ENCODE peak calls at places on chromosome X, in six cellular contexts. F is GM13976, V is astrocyte of the spinal cord, W is foreskin keratinocyte, X is kidney epithelial cell, Y is GM10248. Z is an unnamed sample.

GRCh38 chrX:40960041-40960440 is 125.2 kb upstream of the USP9X start:
- DNase-seq in V (no peak), Y (no peak), W (no peak), X (no peak), F (no peak), Z (no peak)

GRCh38 chrX:49308604-49309269 is 5.3 kb downstream of the GAGE10 start:
- DNase-seq in X (no peak), Y (no peak), V (peak; percentile 8), W (peak; percentile 1), F (no peak), Z (peak; percentile 28)

GRCh38 chrX:16658284-16658683 is 8.3 kb downstream of the S100G start:
- DNase-seq in Y (no peak), V (peak; percentile 61), F (no peak), W (peak; percentile 65), X (no peak), Z (no peak)

GRCh38 chrX:80430826-80431501 is 10.7 kb downstream of the TENT5D start:
- DNase-seq in F (peak; percentile 0), X (no peak), V (no peak), W (no peak), Y (no peak), Z (peak; percentile 11)

GRCh38 chrX:80751456-80751855 is 58.2 kb downstream of the BRWD3 start:
- DNase-seq in X (no peak), Y (no peak), F (no peak), W (no peak), V (no peak), Z (no peak)

GRCh38 chrX:68462653-68463052 is 29.4 kb upstream of the OPHN1 start:
- DNase-seq in X (no peak), F (no peak), V (peak; percentile 38), Y (no peak), W (peak; percentile 37), Z (peak; percentile 34)

GRCh38 chrX:105972690-105973386 is 65.7 kb downstream of the SERPINA7 start:
- DNase-seq in X (no peak), W (no peak), F (no peak), Y (no peak), V (no peak), Z (no peak)

GRCh38 chrX:69068295-69069085 is 96.8 kb downstream of the PJA1 start:
- DNase-seq in W (no peak), Y (no peak), F (no peak), V (no peak), X (no peak), Z (no peak)

GRCh38 chrX:75968293-75968692 is 183.2 kb upstream of the MAGEE2 start:
- DNase-seq in Y (no peak), X (no peak), W (no peak), F (no peak), V (no peak), Z (peak; percentile 36)

GRCh38 chrX:2841511-2841910 is 12.8 kb downstream of the GYG2 start:
- DNase-seq in F (no peak), Y (no peak), X (no peak), V (peak; percentile 45), W (no peak), Z (no peak)

GRCh38 chrX:103686199-103687072 is at the start of gene MORF4L2:
- DNase-seq in V (peak; percentile 99), Y (peak; percentile 69), F (peak; percentile 66), X (peak; percentile 92), W (peak; percentile 98), Z (peak; percentile 93)

GRCh38 chrX:154799554-154800348 is 5.5 kb downstream of the MPP1 start:
- DNase-seq in W (no peak), X (no peak), V (peak; percentile 35), F (no peak), Y (no peak), Z (peak; percentile 9)

GRCh38 chrX:6041630-6042029 is 187.0 kb downstream of the NLGN4X start:
- DNase-seq in X (no peak), V (peak; percentile 39), Y (no peak), F (no peak), W (peak; percentile 68), Z (no peak)

GRCh38 chrX:7102119-7102518 is 45.4 kb upstream of the STS start:
- DNase-seq in X (no peak), W (no peak), Y (no peak), V (no peak), F (no peak), Z (no peak)

GRCh38 chrX:46573896-46574336 is 351 bp downstream of the CHST7 start:
- DNase-seq in Y (peak; percentile 48), W (peak; percentile 51), X (no peak), F (peak; percentile 59), V (peak; percentile 56), Z (peak; percentile 75)

GRCh38 chrX:72381439-72382198 is 75.9 kb upstream of the CITED1 start:
- DNase-seq in F (no peak), V (no peak), W (no peak), Y (no peak), X (no peak), Z (no peak)

GRCh38 chrX:72387247-72387646 is 81.5 kb upstream of the CITED1 start:
- DNase-seq in Y (no peak), V (no peak), X (no peak), W (no peak), F (no peak), Z (no peak)

DNA sequence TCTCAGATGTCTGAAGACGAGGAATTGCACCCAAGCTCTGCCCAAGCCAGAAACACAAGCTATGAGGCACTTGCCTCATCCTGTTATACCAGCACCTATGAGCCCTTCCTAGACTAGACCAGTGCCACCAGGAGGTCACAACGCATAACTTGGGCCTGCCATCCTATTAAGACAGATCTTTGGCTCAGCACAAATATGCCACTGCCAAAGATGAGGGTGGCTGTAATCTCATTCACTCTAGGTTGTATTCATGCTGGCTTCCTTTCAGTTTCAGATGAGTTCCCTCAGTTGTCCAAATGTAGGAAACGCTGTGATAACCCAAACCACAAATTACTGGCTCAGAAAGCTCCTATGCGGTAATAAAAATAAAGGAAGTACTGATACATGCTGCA is 76.5 kb upstream of the CITED1 start:
- DNase-seq in F (no peak), Y (no peak), W (no peak), X (no peak), V (no peak), Z (no peak)
- TF ChIP-seq CTCF in F (no peak), Y (no peak), W (no peak), X (no peak), V (no peak), Z (no peak)

GRCh38 chrX:54043084-54043483 is 1.2 kb downstream of the PHF8 start:
- DNase-seq in F (no peak), V (no peak), W (no peak), X (no peak), Y (peak; percentile 10), Z (peak; percentile 2)
- TF ChIP-seq CTCF in F (no peak), V (no peak), W (no peak), X (no peak), Y (no peak), Z (no peak)

DNA sequence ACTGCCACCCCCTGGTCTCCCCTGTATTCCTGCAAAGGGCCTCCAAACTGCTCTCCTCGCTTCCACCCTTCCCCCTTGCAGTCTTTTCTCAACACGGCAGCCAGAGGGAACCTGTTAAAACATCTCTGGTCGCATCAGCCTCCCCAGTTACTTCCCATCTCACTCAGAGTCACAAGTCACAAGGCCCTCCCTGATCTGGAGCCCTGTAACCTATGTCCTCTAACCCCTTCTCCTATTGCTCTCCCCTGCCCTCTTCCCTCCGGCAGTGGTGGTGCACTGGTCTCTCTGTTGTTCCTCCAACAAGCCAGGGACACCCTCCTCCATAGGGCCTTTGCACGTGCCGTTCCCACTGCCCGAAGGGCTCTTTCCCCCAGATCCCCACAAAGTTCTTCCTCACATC is 73.2 kb downstream of the SH3KBP1 start:
- DNase-seq in W (no peak), F (no peak), X (no peak), V (no peak), Y (no peak), Z (no peak)
- TF ChIP-seq CTCF in W (no peak), F (no peak), X (no peak), V (no peak), Y (peak; percentile 17), Z (no peak)

DNA sequence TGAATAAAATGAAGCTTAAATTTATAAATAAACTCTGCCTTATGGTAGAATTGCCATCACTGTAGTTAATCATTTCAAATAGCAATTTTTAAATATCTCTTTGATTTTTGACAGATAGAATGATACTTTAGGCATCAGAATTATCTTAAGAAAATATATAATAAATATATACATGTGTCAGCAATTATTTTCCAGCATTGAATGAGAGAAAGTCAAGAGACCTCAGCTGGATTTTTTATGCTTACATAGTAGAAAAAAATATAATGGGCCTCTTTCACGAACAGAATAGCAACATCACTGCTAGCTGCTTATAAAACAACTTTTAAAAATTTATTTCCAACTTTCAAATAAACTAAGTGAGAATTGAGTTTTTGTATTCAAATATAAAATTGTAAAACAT is 424.0 kb upstream of the MAGEB16 start:
- DNase-seq in F (no peak), X (no peak), V (no peak), Y (no peak), W (no peak), Z (no peak)
- TF ChIP-seq CTCF in F (no peak), X (no peak), V (no peak), Y (no peak), W (no peak), Z (no peak)

GRCh38 chrX:137194164-137194563 is 160.4 kb upstream of the GPR101 start:
- DNase-seq in V (peak; percentile 27), X (no peak), W (peak; percentile 1), F (peak; percentile 7), Y (peak; percentile 6), Z (peak; percentile 25)
- TF ChIP-seq CTCF in V (peak; percentile 61), X (peak; percentile 33), W (peak; percentile 45), F (peak; percentile 31), Y (peak; percentile 32), Z (peak; percentile 48)

GRCh38 chrX:132740316-132741123 is 217.9 kb downstream of the HS6ST2 start:
- DNase-seq in W (no peak), Y (no peak), V (no peak), F (no peak), X (no peak), Z (no peak)
- TF ChIP-seq CTCF in W (peak; percentile 59), Y (peak; percentile 18), V (peak; percentile 73), F (peak; percentile 12), X (peak; percentile 70), Z (peak; percentile 67)

DNA sequence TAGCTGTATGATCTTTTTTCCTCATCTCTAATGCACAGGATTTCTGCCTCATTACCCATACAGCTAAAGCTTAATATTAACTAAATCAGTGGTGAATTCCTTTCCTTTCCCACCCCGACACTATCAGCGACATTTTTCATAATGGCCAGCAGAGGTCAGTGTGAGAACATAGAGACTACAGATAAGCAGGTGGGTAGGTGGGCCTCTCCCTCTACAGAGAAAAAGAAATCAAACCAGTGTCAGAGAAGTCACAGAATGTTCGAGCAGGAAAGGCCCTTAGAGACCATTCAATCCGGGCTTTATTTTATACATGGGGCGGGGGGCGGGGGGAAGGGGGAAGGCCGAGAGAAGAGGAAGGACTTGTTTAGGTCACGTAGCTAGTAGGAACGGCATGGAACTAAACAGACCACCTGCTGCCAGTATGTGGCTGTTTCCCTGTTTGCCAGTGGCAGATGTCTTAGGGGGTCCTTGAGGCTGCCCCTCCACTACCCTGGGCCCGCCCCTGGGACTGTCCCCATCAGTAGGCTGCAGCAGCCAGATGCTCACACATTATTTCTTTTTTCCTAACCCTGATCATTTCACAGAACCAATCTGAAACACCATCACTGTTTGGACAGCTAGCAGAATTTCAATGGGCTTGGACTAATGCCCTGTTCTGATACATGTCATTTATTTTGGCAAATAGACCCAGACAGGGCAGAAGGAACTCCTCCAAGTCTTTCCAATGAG is 133.3 kb downstream of the ATG4A start:
- DNase-seq in X (peak; percentile 7), V (peak; percentile 46), W (no peak), F (peak; percentile 24), Y (peak; percentile 18), Z (peak; percentile 2)
- TF ChIP-seq CTCF in X (peak; percentile 53), V (peak; percentile 58), W (peak; percentile 70), F (peak; percentile 59), Y (peak; percentile 61), Z (peak; percentile 40)

Z was measured in activated CD8-positive, alpha-beta T cell treated with anti-CD3 and anti-CD28 coated beads for 36 hours.